ENCODE peak calls at places on chromosomes 1 and 21, in ten cellular contexts. V is MM.1S; J is CD8-positive, alpha-beta memory T cell; I is fibroblast of lung; E is PC-3; Z is upper lobe of right lung; U is stomach; X is pancreas; D is heart right ventricle; Q is psoas muscle. K is an unnamed sample.

GRCh38 chr1:54806931-54807611 is 5.9 kb upstream of the TTC22 start:
- DNase-seq in V (no peak), J (peak; percentile 54), I (peak; percentile 25), E (peak; percentile 76), Z (no peak), U (peak; percentile 64), X (no peak), D (no peak), Q (no peak), K (no peak)

GRCh38 chr1:117095237-117095636 is 26.3 kb downstream of the TRIM45 start:
- DNase-seq in V (no peak), J (no peak), I (peak; percentile 77), E (no peak), Z (no peak), U (no peak), X (no peak), D (no peak), Q (no peak), K (no peak)

GRCh38 chr21:15063821-15064575 is 802 bp downstream of the NRIP1 start:
- DNase-seq in V (peak; percentile 0), J (no peak), I (peak; percentile 37), E (peak; percentile 48), Z (peak; percentile 82), U (peak; percentile 65), X (peak; percentile 67), D (peak; percentile 42), Q (peak; percentile 76), K (peak; percentile 12)

GRCh38 chr1:227779021-227779441 is 36.4 kb upstream of the PRSS38 start:
- DNase-seq in V (no peak), J (no peak), I (no peak), E (no peak), Z (peak; percentile 42), U (no peak), X (no peak), D (no peak), Q (no peak), K (no peak)

GRCh38 chr1:119467857-119468666 is 38.9 kb upstream of the HSD3B1 start:
- DNase-seq in V (no peak), J (no peak), I (no peak), E (no peak), Z (no peak), U (no peak), X (no peak), D (no peak), Q (no peak), K (no peak)

GRCh38 chr1:109045595-109045994 is 3.7 kb upstream of the WDR47 start:
- DNase-seq in V (no peak), J (no peak), I (no peak), E (no peak), Z (no peak), U (no peak), X (no peak), D (no peak), Q (no peak), K (no peak)

GRCh38 chr1:46169811-46170454 is 5.0 kb upstream of the TSPAN1 start:
- DNase-seq in V (no peak), J (no peak), I (no peak), E (no peak), Z (no peak), U (no peak), X (no peak), D (no peak), Q (no peak), K (no peak)

GRCh38 chr1:63463248-63463647 is 59.8 kb downstream of the ITGB3BP start:
- DNase-seq in V (no peak), J (no peak), I (peak; percentile 34), E (peak; percentile 45), Z (no peak), U (no peak), X (no peak), D (no peak), Q (no peak), K (no peak)

GRCh38 chr1:35255276-35255675 is 13.2 kb upstream of the ZMYM4 start:
- DNase-seq in V (no peak), J (no peak), I (no peak), E (no peak), Z (no peak), U (no peak), X (no peak), D (no peak), Q (no peak), K (no peak)

DNA sequence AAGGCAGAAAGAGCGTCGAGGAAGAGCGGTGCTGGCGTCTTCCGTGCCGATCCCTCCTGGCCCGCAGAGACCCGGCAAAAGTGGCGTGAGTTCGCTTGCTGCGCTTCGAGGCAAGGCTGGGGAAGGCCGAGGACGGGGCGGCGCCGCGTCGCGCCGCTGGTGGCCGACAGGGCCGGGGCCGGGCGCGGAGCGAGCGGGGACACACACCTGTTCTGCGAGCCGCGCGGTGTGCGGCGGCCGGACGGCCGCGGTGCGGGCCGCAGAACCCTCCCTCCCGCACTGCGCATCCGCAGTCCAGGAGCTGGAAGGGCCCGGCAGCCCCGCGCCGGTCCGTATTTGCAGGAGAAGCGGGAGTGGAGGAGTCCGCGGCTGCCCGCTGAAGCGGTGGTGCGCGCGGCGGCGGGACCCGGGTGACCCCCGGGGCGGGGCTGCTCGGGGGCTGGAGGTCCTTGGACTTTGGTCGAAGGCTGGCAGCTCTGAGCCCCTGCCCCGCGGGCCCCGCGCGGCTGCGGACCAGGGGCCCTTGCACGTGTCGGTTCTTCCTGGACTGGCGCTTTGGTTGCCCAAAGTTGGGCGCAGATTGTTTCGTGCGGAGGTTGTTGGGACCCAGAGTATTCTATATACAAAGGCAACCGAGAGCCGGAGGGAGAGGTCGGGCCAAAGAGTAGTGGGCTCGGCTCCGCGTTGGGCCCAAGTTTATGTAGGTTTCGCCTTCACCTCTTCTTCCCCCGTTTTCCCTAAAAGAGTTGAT is 2.5 kb downstream of the RNF220 start:
- DNase-seq in V (no peak), J (no peak), I (no peak), E (no peak), Z (no peak), U (no peak), X (no peak), D (no peak), Q (no peak), K (peak; percentile 6)
- H3K4me3 ChIP-seq in V (no peak overlapping the region), J (no peak overlapping the region), I (no peak overlapping the region), E (no peak overlapping the region), Z (peak overlapping the region; percentile 50), U (peak overlapping the region; percentile 62), X (no peak overlapping the region), D (peak overlapping the region; percentile 48), Q (peak overlapping the region; percentile 64), K (no peak overlapping the region)

GRCh38 chr21:26097475-26097874 is 73.1 kb downstream of the APP start:
- DNase-seq in V (no peak), J (no peak), I (no peak), E (no peak), Z (no peak), U (no peak), X (no peak), D (no peak), Q (no peak), K (no peak)

GRCh38 chr21:26098758-26099157 is 71.8 kb downstream of the APP start:
- DNase-seq in V (no peak), J (no peak), I (peak; percentile 28), E (peak; percentile 76), Z (no peak), U (no peak), X (no peak), D (no peak), Q (no peak), K (no peak)

GRCh38 chr21:26095131-26095530 is 75.4 kb downstream of the APP start:
- DNase-seq in V (no peak), J (no peak), I (no peak), E (no peak), Z (no peak), U (no peak), X (no peak), D (no peak), Q (no peak), K (no peak)

GRCh38 chr21:26096494-26096893 is 74.1 kb downstream of the APP start:
- DNase-seq in V (no peak), J (no peak), I (no peak), E (no peak), Z (no peak), U (no peak), X (no peak), D (no peak), Q (no peak), K (no peak)

DNA sequence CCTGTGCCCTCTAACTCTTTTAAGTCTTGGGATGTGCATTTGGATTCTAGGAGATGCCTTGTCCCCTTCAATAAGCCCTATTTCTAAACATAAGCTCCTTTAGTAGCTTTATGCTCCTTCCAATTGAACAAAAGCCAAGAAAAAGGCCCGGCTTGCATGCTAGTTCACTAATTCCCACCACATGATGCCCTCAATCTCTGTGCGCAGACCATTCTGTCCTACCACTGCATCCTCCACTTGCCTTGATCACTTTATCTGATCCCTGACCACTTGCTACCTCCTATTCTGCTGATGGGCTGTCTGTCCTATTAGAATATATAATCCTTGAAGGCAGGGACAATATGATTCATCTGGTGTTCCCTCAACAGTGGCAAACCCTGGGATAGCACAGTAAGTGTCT is 73.6 kb downstream of the APP start:
- DNase-seq in V (no peak), J (no peak), I (no peak), E (no peak), Z (no peak), U (no peak), X (no peak), D (no peak), Q (no peak), K (no peak)
- H3K4me1 ChIP-seq in V (no peaks in the 10 kb centered on the region), J (no peaks in the 10 kb centered on the region), I (no peaks in the 10 kb centered on the region), E (peaks cover 30% of the 10 kb centered on the region), Z (no peaks in the 10 kb centered on the region), U (peaks cover 20% of the 10 kb centered on the region), X (peaks cover 10% of the 10 kb centered on the region), D (peaks cover 18% of the 10 kb centered on the region), Q (no peaks in the 10 kb centered on the region), K (no peaks in the 10 kb centered on the region)

GRCh38 chr1:160911925-160912324 is 26.9 kb upstream of the ITLN1 start:
- DNase-seq in V (no peak), J (no peak), I (no peak), E (no peak), Z (no peak), U (no peak), X (no peak), D (no peak), Q (no peak), K (no peak)
- H3K27me3 ChIP-seq in V (no peaks in the 10 kb centered on the region), J (no peaks in the 10 kb centered on the region), I (no peaks in the 10 kb centered on the region), E (no peaks in the 10 kb centered on the region), Z (peaks cover 8% of the 10 kb centered on the region), U (no peaks in the 10 kb centered on the region), X (no peaks in the 10 kb centered on the region), D (peaks cover 13% of the 10 kb centered on the region), Q (no peaks in the 10 kb centered on the region), K (peaks cover 1% of the 10 kb centered on the region)

DNA sequence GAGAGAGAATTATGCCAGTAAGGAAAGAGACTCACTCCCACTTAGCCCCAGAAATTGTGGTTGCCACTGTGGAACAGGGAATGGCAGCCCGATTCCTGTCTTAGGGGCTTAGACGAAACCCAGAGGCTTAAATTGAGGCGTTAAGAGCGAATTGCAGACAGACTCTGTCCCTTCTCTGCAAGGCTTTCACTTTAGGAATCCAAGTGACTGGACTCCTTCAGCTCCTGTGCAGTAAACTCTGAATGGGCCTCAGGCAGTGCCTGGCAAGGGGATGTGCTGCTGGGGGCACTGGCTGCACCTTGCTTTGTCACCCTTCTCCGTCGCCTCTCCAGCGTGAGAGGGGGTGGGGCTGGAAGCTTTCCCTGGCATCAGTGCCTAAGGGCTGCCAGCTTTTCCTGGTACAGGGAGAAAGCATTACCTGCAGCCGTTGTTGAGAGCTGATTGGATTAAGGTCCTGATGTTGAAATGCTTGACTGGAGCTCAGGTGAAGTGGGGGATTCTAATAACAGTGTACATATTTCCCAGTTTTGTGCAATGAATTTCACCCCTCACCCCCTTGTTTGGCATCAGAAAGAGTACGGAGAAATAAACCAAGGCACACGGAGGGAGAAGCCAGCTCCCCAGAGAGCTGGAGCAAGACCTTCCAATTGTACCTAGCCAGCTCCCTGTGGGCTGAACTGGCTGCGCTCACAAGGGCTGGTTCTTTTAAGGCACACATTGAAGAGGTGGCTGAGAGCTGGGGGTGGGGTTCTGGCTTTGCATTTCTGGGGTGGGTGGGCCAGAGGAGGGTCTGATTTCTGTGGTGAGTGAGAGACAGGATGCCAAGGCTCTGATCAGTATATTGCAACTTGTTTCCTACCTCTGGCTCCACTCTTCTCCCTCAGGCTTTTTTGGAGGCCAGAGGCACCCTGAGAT is 39.7 kb upstream of the NFASC start:
- DNase-seq in V (no peak), J (no peak), I (no peak), E (no peak), Z (no peak), U (no peak), X (no peak), D (no peak), Q (no peak), K (no peak)
- H3K4me3 ChIP-seq in V (no peak overlapping the region), J (no peak overlapping the region), I (no peak overlapping the region), E (no peak overlapping the region), Z (no peak overlapping the region), U (no peak overlapping the region), X (no peak overlapping the region), D (no peak overlapping the region), Q (no peak overlapping the region), K (no peak overlapping the region)